ENCODE peak calls at places on chromosomes 13 and 19, in four cellular contexts. Q is neural progenitor cell, H is kidney epithelial cell, A is ascending aorta. J is an unnamed sample.

GRCh38 chr13:91459485-91459884 is 61.1 kb downstream of the GPC5 start:
- DNase-seq in Q (no peak), H (no peak), A (no peak), J (no peak)

GRCh38 chr13:37211542-37211941 is 106.1 kb upstream of the CSNK1A1L start:
- DNase-seq in Q (peak), H (no peak), A (no peak), J (no peak)

GRCh38 chr13:83829800-83830199 is 52.5 kb downstream of the SLITRK1 start:
- DNase-seq in Q (no peak), H (no peak), A (no peak), J (no peak)

GRCh38 chr13:66128201-66128600 is 1101.9 kb downstream of the PCDH9 start:
- DNase-seq in H (no peak), Q (no peak), A (no peak), J (no peak)

GRCh38 chr19:13042443-13043130 is 47.3 kb downstream of the NFIX start:
- DNase-seq in H (no peak), Q (no peak), A (no peak), J (no peak)

GRCh38 chr13:51422484-51422883 is 30.4 kb downstream of the INTS6 start:
- DNase-seq in H (no peak), Q (no peak), A (no peak), J (no peak)

GRCh38 chr13:111474136-111475002 is 153.9 kb downstream of the TEX29 start:
- DNase-seq in Q (peak), H (no peak), A (no peak), J (peak)

GRCh38 chr19:1122972-1123363 is 19.2 kb downstream of the GPX4 start:
- DNase-seq in H (no peak), A (no peak), Q (peak), J (peak)

GRCh38 chr19:14840206-14840605 is 5.2 kb upstream of the OR7A5 start:
- DNase-seq in H (no peak), A (no peak), Q (no peak), J (no peak)

GRCh38 chr19:2245273-2245672 is 3.9 kb upstream of the AMH start:
- DNase-seq in Q (no peak), H (no peak), A (no peak), J (no peak)

GRCh38 chr19:21604351-21604926 is 99.0 kb downstream of the ZNF429 start:
- DNase-seq in H (no peak), A (no peak), Q (peak), J (no peak)

GRCh38 chr13:110163020-110163658 is 143.8 kb downstream of the COL4A1 start:
- DNase-seq in A (peak), Q (no peak), H (no peak), J (no peak)

GRCh38 chr19:18157465-18158063 is 4.6 kb downstream of the PIK3R2 start:
- DNase-seq in Q (peak), H (no peak), A (no peak), J (no peak)

GRCh38 chr13:40632915-40633314 is 33.5 kb downstream of the FOXO1 start:
- DNase-seq in Q (no peak), A (no peak), H (no peak), J (no peak)

GRCh38 chr19:34960103-34960805 is 3.8 kb downstream of the ZNF792 start:
- DNase-seq in A (no peak), H (peak), Q (no peak), J (no peak)

GRCh38 chr13:23504188-23504587 is 66.0 kb upstream of the TNFRSF19 start:
- DNase-seq in A (no peak), H (no peak), Q (no peak), J (no peak)

GRCh38 chr13:109139346-109139745 is 509.9 kb downstream of the MYO16 start:
- DNase-seq in A (no peak), H (no peak), Q (no peak), J (no peak)

GRCh38 chr13:109131698-109132257 is 502.4 kb downstream of the MYO16 start:
- DNase-seq in Q (no peak), H (no peak), A (no peak), J (peak)

GRCh38 chr13:109136873-109137272 is 507.5 kb downstream of the MYO16 start:
- DNase-seq in Q (no peak), H (no peak), A (no peak), J (no peak)

GRCh38 chr13:109130093-109130835 is 500.9 kb downstream of the MYO16 start:
- DNase-seq in A (no peak), H (no peak), Q (peak), J (no peak)

DNA sequence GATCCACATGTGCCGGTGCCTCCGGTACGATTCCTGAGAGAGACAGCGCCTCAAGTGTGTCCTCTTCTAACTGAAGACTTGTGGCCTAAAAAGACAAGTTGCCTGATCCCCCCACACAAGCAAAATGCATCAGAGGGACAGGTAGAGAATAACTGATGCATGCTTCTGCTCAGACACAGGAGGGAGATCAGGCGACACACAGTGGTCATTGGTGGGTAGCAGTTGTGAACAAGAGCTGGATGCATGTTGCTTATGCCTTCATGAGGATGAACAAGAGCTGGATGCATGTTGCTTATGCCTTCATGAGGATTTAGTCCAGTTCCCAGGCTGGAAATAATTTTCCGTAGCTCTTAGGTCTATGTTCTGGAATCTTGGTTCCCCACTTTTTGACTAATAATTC is 505.6 kb downstream of the MYO16 start:
- DNase-seq in H (no peak), Q (no peak), A (no peak), J (no peak)
- TF ChIP-seq CTCF in H (no peak), Q (peak), A (no peak), J (no peak)

GRCh38 chr13:82661126-82661525 is 1221.1 kb downstream of the SLITRK1 start:
- DNase-seq in H (no peak), Q (no peak), A (no peak), J (no peak)
- TF ChIP-seq CTCF in H (no peak), Q (no peak), A (no peak), J (no peak)

GRCh38 chr19:55637534-55637933 is 3.3 kb upstream of the ZNF580 start:
- DNase-seq in Q (no peak), H (no peak), A (no peak), J (no peak)

GRCh38 chr19:55636723-55637122 is 4.1 kb upstream of the ZNF580 start:
- DNase-seq in Q (no peak), A (no peak), H (no peak), J (no peak)

GRCh38 chr19:55640043-55640576 is 692 bp upstream of the ZNF580 start:
- DNase-seq in Q (peak), H (no peak), A (peak), J (peak)

GRCh38 chr19:55640577-55641375 is at the start of gene ZNF580:
- DNase-seq in Q (peak), A (peak), H (no peak), J (peak)

GRCh38 chr19:55638864-55639359 is 1.9 kb upstream of the ZNF580 start:
- DNase-seq in A (no peak), H (no peak), Q (peak), J (no peak)
- TF ChIP-seq CTCF in A (no peak), H (peak), Q (peak), J (peak)

GRCh38 chr19:42455621-42456081 is 12.9 kb upstream of the CXCL17 start:
- DNase-seq in H (peak), Q (no peak), A (no peak), J (no peak)

GRCh38 chr19:42452590-42452989 is 9.8 kb upstream of the CXCL17 start:
- DNase-seq in Q (no peak), H (no peak), A (no peak), J (no peak)

GRCh38 chr19:42445948-42446347 is 3.2 kb upstream of the CXCL17 start:
- DNase-seq in Q (no peak), H (no peak), A (no peak), J (no peak)

DNA sequence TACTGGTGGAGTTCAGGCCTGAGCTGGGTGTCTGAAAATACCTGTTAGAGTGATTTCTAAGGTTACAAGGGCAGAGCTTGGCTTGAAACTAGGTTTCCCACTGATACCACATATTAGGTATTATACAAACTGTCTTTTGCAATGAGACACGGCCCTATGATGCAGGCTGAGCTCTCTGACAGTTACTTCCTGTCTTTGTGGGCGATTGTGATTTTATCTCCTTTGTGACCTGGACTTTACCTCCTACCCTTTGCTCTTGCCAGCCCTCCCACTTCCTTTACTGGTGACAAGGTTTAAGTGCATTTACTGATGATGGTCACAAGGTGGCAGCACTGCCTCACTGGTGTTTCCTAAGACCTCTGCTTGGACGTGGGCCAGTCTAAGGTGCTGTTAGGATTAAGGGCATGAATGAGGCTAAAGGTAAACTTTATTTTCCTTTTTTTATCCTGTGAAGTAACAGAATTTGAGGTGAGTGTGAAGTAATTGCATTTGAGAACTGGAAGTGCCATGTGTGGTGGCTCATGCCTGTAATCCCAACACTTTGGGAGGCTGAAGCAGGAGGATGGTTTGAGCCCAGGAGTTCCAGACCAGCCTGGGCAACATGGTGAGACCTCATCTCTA is 7.7 kb upstream of the CXCL17 start:
- DNase-seq in Q (peak), H (peak), A (peak), J (peak)
- TF ChIP-seq CTCF in Q (peak), H (peak), A (peak), J (peak)

GRCh38 chr13:48001127-48001881 is at the start of gene SUCLA2:
- DNase-seq in Q (peak), A (peak), H (peak), J (peak)
- TF ChIP-seq CTCF in Q (no peak), A (no peak), H (peak), J (no peak)

GRCh38 chr19:6126335-6126974 is 9.0 kb upstream of the ACSBG2 start:
- DNase-seq in A (no peak), Q (peak), H (peak), J (peak)
- TF ChIP-seq CTCF in A (no peak), Q (peak), H (no peak), J (peak)

DNA sequence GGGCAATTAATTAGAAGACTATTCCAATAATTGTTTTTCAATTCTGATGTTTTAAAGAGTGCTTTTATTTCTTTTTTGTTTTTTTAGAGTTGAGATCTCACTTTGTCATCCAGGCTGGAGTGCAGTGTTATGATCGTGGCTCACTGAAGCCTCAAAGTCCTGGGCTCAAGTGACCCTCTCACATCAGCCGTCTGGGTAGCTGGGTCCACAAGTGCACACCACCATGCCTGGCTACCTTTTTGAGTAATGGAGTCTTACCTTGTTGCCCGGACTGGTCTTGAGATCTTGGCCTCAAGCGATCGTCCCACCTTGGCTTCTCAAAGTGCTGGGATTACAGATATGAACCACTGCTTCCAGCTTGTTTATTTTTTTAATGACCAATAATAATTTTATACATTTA is 207.8 kb downstream of the NDFIP2 start:
- DNase-seq in H (no peak), A (no peak), Q (no peak), J (no peak)
- TF ChIP-seq CTCF in H (no peak), A (no peak), Q (no peak), J (no peak)

DNA sequence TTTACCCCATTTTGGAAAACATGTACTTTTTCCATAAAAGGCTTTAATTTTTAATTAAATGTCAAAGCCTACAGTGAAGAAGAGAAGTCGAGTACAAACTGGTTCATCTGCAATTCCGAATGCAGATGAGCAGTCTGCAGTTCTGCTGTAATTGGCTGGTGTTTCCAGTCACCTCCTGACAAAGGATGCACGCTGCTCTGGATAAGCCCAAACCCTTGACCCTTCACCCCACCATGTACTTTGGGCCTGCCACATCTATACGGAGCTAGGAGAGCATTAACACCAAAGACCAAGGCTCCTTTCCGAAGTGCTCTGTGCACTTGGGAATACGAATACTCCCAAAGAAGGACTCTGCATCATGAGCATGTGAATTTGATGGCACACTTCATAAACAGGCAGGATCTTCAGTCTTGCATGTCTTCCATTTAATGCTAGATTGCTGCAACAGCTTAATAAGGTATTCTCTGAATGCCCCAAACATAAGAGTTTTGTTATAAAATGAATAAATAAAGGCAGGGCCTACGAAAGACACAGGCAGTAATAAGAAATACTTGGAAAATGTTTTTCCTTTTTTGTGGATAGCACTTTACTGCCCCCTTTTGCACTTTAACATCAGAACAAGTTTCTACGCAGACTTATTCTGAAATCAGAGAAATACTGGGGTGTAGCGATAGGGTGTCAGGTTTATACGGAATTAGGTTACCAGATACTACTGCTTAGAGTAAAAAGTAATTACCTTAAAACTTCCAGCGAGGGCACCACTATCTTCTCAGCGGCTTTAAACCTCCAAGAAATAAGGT is 15.1 kb downstream of the EFNB2 start:
- DNase-seq in Q (peak), H (no peak), A (no peak), J (no peak)
- TF ChIP-seq CTCF in Q (peak), H (peak), A (peak), J (no peak)

GRCh38 chr19:33864311-33864850 is 67.7 kb downstream of the KCTD15 start:
- DNase-seq in H (no peak), A (peak), Q (no peak), J (no peak)

GRCh38 chr19:33868076-33868735 is 71.5 kb downstream of the KCTD15 start:
- DNase-seq in A (peak), Q (no peak), H (no peak), J (no peak)

GRCh38 chr19:33865306-33865705 is 68.6 kb downstream of the KCTD15 start:
- DNase-seq in A (no peak), Q (no peak), H (no peak), J (no peak)

GRCh38 chr19:33868821-33869412 is 72.2 kb downstream of the KCTD15 start:
- DNase-seq in Q (peak), A (peak), H (no peak), J (no peak)

GRCh38 chr19:33866696-33867095 is 70.0 kb downstream of the KCTD15 start:
- DNase-seq in A (no peak), H (no peak), Q (no peak), J (no peak)
- TF ChIP-seq CTCF in A (no peak), H (no peak), Q (no peak), J (no peak)